ENCODE peak calls at places on chromosome 22, in four cellular contexts. One of them, this sample, is unnamed.
A peak's percentile ranks its signal among the peaks of the same experiment; 100 is the strongest.

GRCh38 chr22:17703811-17704210 is 65.3 kb downstream of the BCL2L13 start:
- DNase-seq in IMR-90: peak; percentile 55
- DNase-seq in foreskin fibroblast: peak; percentile 51
- DNase-seq in fibroblast of the aortic adventitia: peak; percentile 24
- DNase-seq in this sample: no peak

GRCh38 chr22:24427500-24428164 is at the start of gene ADORA2A:
- DNase-seq in IMR-90: no peak
- DNase-seq in foreskin fibroblast: no peak
- DNase-seq in fibroblast of the aortic adventitia: no peak
- DNase-seq in this sample: no peak

GRCh38 chr22:17120711-17121234 is 387 bp downstream of the TMEM121B start:
- DNase-seq in IMR-90: no peak
- DNase-seq in foreskin fibroblast: peak; percentile 40
- DNase-seq in fibroblast of the aortic adventitia: no peak
- DNase-seq in this sample: peak; percentile 13

GRCh38 chr22:35915477-35916013 is 113.1 kb downstream of the RBFOX2 start:
- DNase-seq in IMR-90: peak; percentile 66
- DNase-seq in foreskin fibroblast: peak; percentile 68
- DNase-seq in fibroblast of the aortic adventitia: peak; percentile 43
- DNase-seq in this sample: peak; percentile 79

GRCh38 chr22:17575151-17575550 is 11.9 kb downstream of the SLC25A18 start:
- DNase-seq in IMR-90: no peak
- DNase-seq in foreskin fibroblast: no peak
- DNase-seq in fibroblast of the aortic adventitia: no peak
- DNase-seq in this sample: no peak

GRCh38 chr22:48609279-48609865 is 1218.3 kb downstream of the BRD1 start:
- DNase-seq in IMR-90: no peak
- DNase-seq in foreskin fibroblast: no peak
- DNase-seq in fibroblast of the aortic adventitia: no peak
- DNase-seq in this sample: no peak

GRCh38 chr22:37842015-37842793 is 1.9 kb downstream of the ANKRD54 start:
- DNase-seq in IMR-90: no peak
- DNase-seq in foreskin fibroblast: no peak
- DNase-seq in fibroblast of the aortic adventitia: no peak
- DNase-seq in this sample: no peak

GRCh38 chr22:36156515-36157419 is 3.8 kb downstream of the APOL3 start:
- DNase-seq in IMR-90: peak; percentile 77
- DNase-seq in foreskin fibroblast: peak; percentile 96
- DNase-seq in fibroblast of the aortic adventitia: peak; percentile 86
- DNase-seq in this sample: peak; percentile 60

GRCh38 chr22:39236321-39237275 is 8.2 kb downstream of the PDGFB start:
- DNase-seq in IMR-90: no peak
- DNase-seq in foreskin fibroblast: no peak
- DNase-seq in fibroblast of the aortic adventitia: no peak
- DNase-seq in this sample: no peak

GRCh38 chr22:17205432-17205831 is 13.8 kb downstream of the ADA2 start:
- DNase-seq in IMR-90: no peak
- DNase-seq in foreskin fibroblast: no peak
- DNase-seq in fibroblast of the aortic adventitia: no peak
- DNase-seq in this sample: no peak

GRCh38 chr22:40006641-40007040 is 11.9 kb downstream of the FAM83F start:
- DNase-seq in IMR-90: no peak
- DNase-seq in foreskin fibroblast: no peak
- DNase-seq in fibroblast of the aortic adventitia: no peak
- DNase-seq in this sample: no peak

GRCh38 chr22:24181088-24181995 is at the start of gene SUSD2:
- DNase-seq in IMR-90: no peak
- DNase-seq in foreskin fibroblast: peak; percentile 30
- DNase-seq in fibroblast of the aortic adventitia: no peak
- DNase-seq in this sample: no peak

GRCh38 chr22:28710112-28710888 is 30.7 kb upstream of the TTC28 start:
- DNase-seq in IMR-90: peak; percentile 93
- DNase-seq in foreskin fibroblast: peak; percentile 90
- DNase-seq in fibroblast of the aortic adventitia: peak; percentile 91
- DNase-seq in this sample: peak; percentile 78

GRCh38 chr22:22080270-22080669 is 97.7 kb upstream of the TOP3B start:
- DNase-seq in IMR-90: no peak
- DNase-seq in foreskin fibroblast: no peak
- DNase-seq in fibroblast of the aortic adventitia: no peak
- DNase-seq in this sample: no peak

GRCh38 chr22:24810043-24810749 is 4.2 kb downstream of the SGSM1 start:
- DNase-seq in IMR-90: no peak
- DNase-seq in foreskin fibroblast: no peak
- DNase-seq in fibroblast of the aortic adventitia: no peak
- DNase-seq in this sample: no peak

GRCh38 chr22:36977401-36977861 is 41.8 kb downstream of the TST start:
- DNase-seq in IMR-90: peak; percentile 9
- DNase-seq in foreskin fibroblast: peak; percentile 64
- DNase-seq in fibroblast of the aortic adventitia: peak; percentile 20
- DNase-seq in this sample: no peak

GRCh38 chr22:38298312-38299000 is 18.8 kb downstream of the CSNK1E start:
- DNase-seq in IMR-90: peak; percentile 88
- DNase-seq in foreskin fibroblast: peak; percentile 57
- DNase-seq in fibroblast of the aortic adventitia: peak; percentile 90
- DNase-seq in this sample: peak; percentile 100

GRCh38 chr22:26631282-26631681 is 9.5 kb downstream of the CRYBA4 start:
- DNase-seq in IMR-90: no peak
- DNase-seq in foreskin fibroblast: no peak
- DNase-seq in fibroblast of the aortic adventitia: no peak
- DNase-seq in this sample: no peak

GRCh38 chr22:23325183-23325582 is 144.9 kb downstream of the BCR start:
- DNase-seq in IMR-90: no peak
- DNase-seq in foreskin fibroblast: no peak
- DNase-seq in fibroblast of the aortic adventitia: no peak
- DNase-seq in this sample: no peak

GRCh38 chr22:19970031-19970478 is 28.4 kb upstream of the TXNRD2 start:
- DNase-seq in IMR-90: no peak
- DNase-seq in foreskin fibroblast: no peak
- DNase-seq in fibroblast of the aortic adventitia: no peak
- DNase-seq in this sample: no peak

GRCh38 chr22:37103696-37104452 is 5.6 kb downstream of the TMPRSS6 start:
- DNase-seq in IMR-90: no peak
- DNase-seq in foreskin fibroblast: no peak
- DNase-seq in fibroblast of the aortic adventitia: no peak
- DNase-seq in this sample: no peak

GRCh38 chr22:36252754-36253522 is at the start of gene APOL1:
- DNase-seq in IMR-90: peak; percentile 43
- DNase-seq in foreskin fibroblast: peak; percentile 35
- DNase-seq in fibroblast of the aortic adventitia: peak; percentile 74
- DNase-seq in this sample: no peak

GRCh38 chr22:19070397-19071169 is 51.6 kb downstream of the DGCR2 start:
- DNase-seq in IMR-90: no peak
- DNase-seq in foreskin fibroblast: no peak
- DNase-seq in fibroblast of the aortic adventitia: no peak
- DNase-seq in this sample: no peak

GRCh38 chr22:20658433-20659222 is 115.3 kb upstream of the SERPIND1 start:
- DNase-seq in IMR-90: no peak
- DNase-seq in foreskin fibroblast: no peak
- DNase-seq in fibroblast of the aortic adventitia: no peak
- DNase-seq in this sample: no peak

GRCh38 chr22:21569459-21570161 is 2.1 kb downstream of the UBE2L3 start:
- DNase-seq in IMR-90: no peak
- DNase-seq in foreskin fibroblast: no peak
- DNase-seq in fibroblast of the aortic adventitia: no peak
- DNase-seq in this sample: no peak

GRCh38 chr22:39724857-39725256 is 154.3 kb downstream of the CACNA1I start:
- DNase-seq in IMR-90: no peak
- DNase-seq in foreskin fibroblast: no peak
- DNase-seq in fibroblast of the aortic adventitia: no peak
- DNase-seq in this sample: no peak

GRCh38 chr22:27489265-27489675 is 312.3 kb downstream of the MN1 start:
- DNase-seq in IMR-90: peak; percentile 52
- DNase-seq in foreskin fibroblast: peak; percentile 50
- DNase-seq in fibroblast of the aortic adventitia: peak; percentile 46
- DNase-seq in this sample: peak; percentile 48

GRCh38 chr22:24976442-24977218 is 24.1 kb downstream of the KIAA1671 start:
- DNase-seq in IMR-90: no peak
- DNase-seq in foreskin fibroblast: no peak
- DNase-seq in fibroblast of the aortic adventitia: no peak
- DNase-seq in this sample: peak; percentile 81

GRCh38 chr22:47332246-47332980 is 570.0 kb downstream of the TBC1D22A start:
- DNase-seq in IMR-90: no peak
- DNase-seq in foreskin fibroblast: no peak
- DNase-seq in fibroblast of the aortic adventitia: no peak
- DNase-seq in this sample: no peak

GRCh38 chr22:47335460-47335859 is 573.0 kb downstream of the TBC1D22A start:
- DNase-seq in IMR-90: no peak
- DNase-seq in foreskin fibroblast: no peak
- DNase-seq in fibroblast of the aortic adventitia: no peak
- DNase-seq in this sample: no peak

GRCh38 chr22:47333625-47334024 is 571.2 kb downstream of the TBC1D22A start:
- DNase-seq in IMR-90: peak; percentile 71
- DNase-seq in foreskin fibroblast: peak; percentile 83
- DNase-seq in fibroblast of the aortic adventitia: peak; percentile 72
- DNase-seq in this sample: peak; percentile 18

GRCh38 chr22:47335958-47336357 is 573.5 kb downstream of the TBC1D22A start:
- DNase-seq in IMR-90: no peak
- DNase-seq in foreskin fibroblast: no peak
- DNase-seq in fibroblast of the aortic adventitia: no peak
- DNase-seq in this sample: no peak

GRCh38 chr22:47334596-47334995 is 572.1 kb downstream of the TBC1D22A start:
- DNase-seq in IMR-90: no peak
- DNase-seq in foreskin fibroblast: no peak
- DNase-seq in fibroblast of the aortic adventitia: no peak
- DNase-seq in this sample: no peak
- TF ChIP-seq CTCF in IMR-90: no peak
- TF ChIP-seq CTCF in foreskin fibroblast: no peak
- TF ChIP-seq CTCF in fibroblast of the aortic adventitia: no peak
- TF ChIP-seq CTCF in this sample: no peak

DNA sequence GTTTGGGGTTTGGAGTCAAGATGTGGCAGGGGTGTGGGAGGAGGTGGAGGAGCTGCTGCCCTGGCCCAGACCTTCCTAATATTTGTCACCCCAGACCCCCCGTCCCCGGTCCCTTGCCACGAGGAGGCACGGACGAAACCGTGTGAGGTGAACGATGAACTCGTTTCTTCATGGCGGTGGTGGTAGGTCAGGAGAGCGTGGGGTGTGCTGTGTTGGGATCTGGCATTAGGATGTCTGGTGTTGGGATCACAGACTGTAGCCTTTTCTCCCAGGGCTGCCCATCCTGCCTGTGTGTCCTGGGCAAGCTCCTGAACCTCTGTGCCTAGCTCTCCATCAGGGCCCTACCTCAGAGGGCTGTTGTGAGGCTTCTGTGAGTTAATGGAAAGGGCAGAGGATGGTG is 8.4 kb downstream of the MAPK8IP2 start:
- DNase-seq in IMR-90: no peak
- DNase-seq in foreskin fibroblast: no peak
- DNase-seq in fibroblast of the aortic adventitia: no peak
- DNase-seq in this sample: no peak
- H3K4me3 ChIP-seq in IMR-90: no peak overlapping the region
- H3K4me3 ChIP-seq in foreskin fibroblast: no peak overlapping the region
- H3K4me3 ChIP-seq in fibroblast of the aortic adventitia: no peak overlapping the region
- H3K4me3 ChIP-seq in this sample: no peak overlapping the region

DNA sequence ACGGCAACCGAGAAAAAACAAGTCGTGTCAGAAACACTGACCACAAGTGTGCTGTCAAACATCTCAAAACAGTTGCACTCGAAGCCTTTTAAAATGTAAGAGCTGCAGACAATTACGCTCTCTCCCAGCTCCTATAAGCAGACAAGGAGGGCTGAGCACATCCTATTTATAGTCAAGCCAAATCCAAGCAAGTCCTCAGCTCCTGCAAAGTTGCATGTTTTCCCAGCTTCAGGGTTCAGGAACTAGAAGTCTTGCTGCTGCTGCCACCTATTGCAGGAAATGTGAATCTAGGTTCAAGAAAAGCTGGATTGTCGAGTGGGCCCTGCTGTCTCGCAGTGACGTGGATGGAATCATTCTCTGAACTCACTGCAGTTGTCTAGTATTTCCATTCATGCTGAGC is 15.5 kb downstream of the EFCAB6 start:
- DNase-seq in IMR-90: peak; percentile 81
- DNase-seq in foreskin fibroblast: peak; percentile 43
- DNase-seq in fibroblast of the aortic adventitia: peak; percentile 88
- DNase-seq in this sample: peak; percentile 59
- TF ChIP-seq CTCF in IMR-90: peak; percentile 74
- TF ChIP-seq CTCF in foreskin fibroblast: peak; percentile 44
- TF ChIP-seq CTCF in fibroblast of the aortic adventitia: peak; percentile 71
- TF ChIP-seq CTCF in this sample: peak; percentile 68

GRCh38 chr22:45450931-45451651 is 37.6 kb downstream of the RIBC2 start:
- DNase-seq in IMR-90: peak; percentile 97
- DNase-seq in foreskin fibroblast: peak; percentile 96
- DNase-seq in fibroblast of the aortic adventitia: peak; percentile 99
- DNase-seq in this sample: no peak
- H3K4me3 ChIP-seq in IMR-90: no peak overlapping the region
- H3K4me3 ChIP-seq in foreskin fibroblast: no peak overlapping the region
- H3K4me3 ChIP-seq in fibroblast of the aortic adventitia: no peak overlapping the region
- H3K4me3 ChIP-seq in this sample: no peak overlapping the region

DNA sequence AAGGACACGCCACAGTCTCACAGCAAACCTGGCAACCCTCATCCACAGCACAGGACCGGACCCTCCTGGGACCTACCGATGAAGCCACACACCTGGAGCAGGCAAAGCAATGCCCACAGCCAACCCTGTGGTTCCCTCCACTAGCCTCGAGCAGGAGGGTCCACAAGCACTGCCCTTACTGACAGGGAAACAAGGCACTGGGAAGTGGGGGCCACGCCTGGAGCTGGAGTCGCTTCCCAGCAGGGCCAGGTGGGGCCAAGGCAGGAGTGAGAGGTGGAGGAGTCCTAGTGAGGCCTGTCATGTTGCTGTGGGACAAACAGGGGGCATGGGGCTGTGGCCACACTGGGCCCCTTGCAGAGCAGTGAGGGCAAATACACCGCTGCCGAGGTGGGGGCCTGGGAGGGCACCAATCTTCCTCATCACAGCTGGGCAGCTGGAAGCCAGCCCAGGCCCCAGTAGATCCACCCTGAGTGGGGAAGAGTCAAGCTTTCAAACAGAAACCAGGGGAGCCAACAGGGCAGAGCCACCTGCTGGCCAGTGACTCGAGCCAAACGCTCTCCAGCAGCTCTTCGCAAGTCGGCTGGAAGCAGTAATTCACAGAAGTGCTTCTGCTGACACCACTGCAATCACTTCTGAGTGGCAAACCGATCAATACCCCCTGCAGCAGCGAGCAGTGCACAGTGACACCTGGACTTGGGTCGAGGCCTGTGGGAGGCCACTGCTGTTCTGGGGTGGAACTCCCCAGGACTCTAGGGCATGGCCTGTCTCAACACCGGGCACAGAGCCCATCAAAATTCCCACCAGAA is 13.7 kb downstream of the SULT4A1 start:
- DNase-seq in IMR-90: peak; percentile 52
- DNase-seq in foreskin fibroblast: peak; percentile 62
- DNase-seq in fibroblast of the aortic adventitia: peak; percentile 47
- DNase-seq in this sample: peak; percentile 11
- TF ChIP-seq CTCF in IMR-90: peak; percentile 47
- TF ChIP-seq CTCF in foreskin fibroblast: peak; percentile 55
- TF ChIP-seq CTCF in fibroblast of the aortic adventitia: peak; percentile 52
- TF ChIP-seq CTCF in this sample: peak; percentile 44

DNA sequence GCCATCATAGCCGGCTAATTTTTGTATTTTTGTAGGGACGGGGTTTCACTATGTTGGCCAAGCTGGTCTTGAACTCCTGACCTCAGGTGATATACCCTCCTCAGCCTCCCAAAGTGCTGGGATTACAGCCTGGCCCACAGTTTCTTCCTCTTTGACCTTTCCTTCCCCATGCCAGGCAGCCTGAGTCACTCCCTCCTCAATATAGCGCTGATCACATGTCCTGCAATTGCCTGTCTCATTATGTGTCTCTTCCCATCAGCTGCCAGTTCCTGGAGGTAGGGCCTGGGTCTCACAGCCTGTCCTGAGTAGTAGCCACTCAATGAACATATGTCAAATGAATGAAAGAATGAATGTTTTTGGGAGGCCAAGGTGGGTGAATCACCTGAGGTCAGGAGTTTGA is 43.0 kb upstream of the CCDC134 start:
- DNase-seq in IMR-90: no peak
- DNase-seq in foreskin fibroblast: no peak
- DNase-seq in fibroblast of the aortic adventitia: no peak
- DNase-seq in this sample: peak; percentile 16
- H3K4me3 ChIP-seq in IMR-90: no peak overlapping the region
- H3K4me3 ChIP-seq in foreskin fibroblast: no peak overlapping the region
- H3K4me3 ChIP-seq in fibroblast of the aortic adventitia: no peak overlapping the region
- H3K4me3 ChIP-seq in this sample: no peak overlapping the region

This sample was measured in epithelial cell of esophagus.